ENCODE peak calls at places on chromosomes 3 and 15, in six cellular contexts. P is stimulated activated CD8-positive, alpha-beta memory T cell treated with anti-CD3 and anti-CD28 coated beads, Interleukin-7, amount 100 ng/mL, for 1 hour; U is stimulated activated effector memory CD8-positive, alpha-beta T cell treated with anti-CD3 and anti-CD28 coated beads, Interleukin-12 subunit alpha, Interleukin-12 subunit beta, amount 100 ng/mL, for 72 hours; G is smooth muscle cell of the brain vasculature; R is hepatic stellate cell; D is NCI-H748 treated with DMSO at 0.1 percent for 48 hours. J is an unnamed sample.

GRCh38 chr15:58221591-58222241 is 83.5 kb downstream of the AQP9 start:
- DNase-seq in P (no peak), G (no peak), D (no peak), U (no peak), R (peak; percentile 43), J (no peak)

GRCh38 chr3:102037791-102038190 is 188.5 kb downstream of the NFKBIZ start:
- DNase-seq in P (no peak), D (no peak), G (no peak), U (no peak), R (no peak), J (no peak)

GRCh38 chr3:37814547-37814946 is 47.1 kb upstream of the CTDSPL start:
- DNase-seq in P (no peak), R (no peak), U (no peak), G (no peak), D (no peak), J (no peak)

GRCh38 chr3:31567036-31567435 is 34.3 kb downstream of the STT3B start:
- DNase-seq in P (no peak), U (no peak), D (no peak), R (no peak), G (no peak), J (no peak)

GRCh38 chr3:50275160-50275995 is 3.5 kb upstream of the LSMEM2 start:
- DNase-seq in R (no peak), D (no peak), P (no peak), U (no peak), G (no peak), J (no peak)

GRCh38 chr3:180048840-180049239 is 12.1 kb upstream of the PEX5L start:
- DNase-seq in U (no peak), D (no peak), G (no peak), R (no peak), P (no peak), J (no peak)

GRCh38 chr3:23253214-23253613 is 50.1 kb downstream of the UBE2E2 start:
- DNase-seq in R (no peak), U (no peak), D (no peak), G (no peak), P (no peak), J (no peak)

GRCh38 chr15:83066034-83066760 is 855 bp downstream of the BTBD1 start:
- DNase-seq in R (no peak), U (no peak), P (no peak), D (no peak), G (no peak), J (no peak)

GRCh38 chr3:121654493-121655385 is 6.0 kb downstream of the HCLS1 start:
- DNase-seq in G (no peak), P (no peak), D (no peak), U (no peak), R (no peak), J (no peak)

GRCh38 chr15:36785396-36785795 is 206.0 kb downstream of the CDIN1 start:
- DNase-seq in D (no peak), G (no peak), R (no peak), U (no peak), P (no peak), J (no peak)

GRCh38 chr3:112741956-112742355 is 101.0 kb upstream of the CCDC80 start:
- DNase-seq in R (no peak), P (no peak), U (no peak), G (no peak), D (no peak), J (no peak)

GRCh38 chr3:102354818-102355515 is 79.8 kb upstream of the ZPLD1 start:
- DNase-seq in P (no peak), D (no peak), G (no peak), R (no peak), U (no peak), J (no peak)

GRCh38 chr15:55226127-55226526 is 29.4 kb upstream of the RSL24D1 start:
- DNase-seq in G (no peak), P (no peak), U (no peak), R (no peak), D (no peak), J (no peak)

GRCh38 chr3:99881121-99881524 is 63.5 kb downstream of the CMSS1 start:
- DNase-seq in U (no peak), R (no peak), D (no peak), P (no peak), G (no peak), J (no peak)

GRCh38 chr3:148309390-148310035 is 388.2 kb upstream of the AGTR1 start:
- DNase-seq in U (no peak), D (no peak), G (no peak), R (peak; percentile 9), P (no peak), J (no peak)

GRCh38 chr3:149816986-149817385 is 4.0 kb downstream of the RNF13 start:
- DNase-seq in R (no peak), P (no peak), U (no peak), G (no peak), D (no peak), J (no peak)

GRCh38 chr15:101773496-101774100 is 29.7 kb upstream of the OR4F6 start:
- DNase-seq in D (no peak), G (no peak), P (no peak), U (no peak), R (no peak), J (no peak)

GRCh38 chr15:51622269-51623180 is at the start of gene DMXL2:
- DNase-seq in P (peak; percentile 23), U (peak; percentile 63), G (peak; percentile 62), R (peak; percentile 91), D (peak; percentile 73), J (peak; percentile 95)

GRCh38 chr3:65259946-65260345 is 572.1 kb upstream of the ADAMTS9 start:
- DNase-seq in U (no peak), R (no peak), G (no peak), P (no peak), D (no peak), J (no peak)

GRCh38 chr3:194761384-194761783 is 75.7 kb downstream of the FAM43A start:
- DNase-seq in R (no peak), D (no peak), P (no peak), G (no peak), U (no peak), J (no peak)

GRCh38 chr3:141458937-141459510 is 27.8 kb upstream of the RASA2 start:
- DNase-seq in R (no peak), U (no peak), G (no peak), D (no peak), P (no peak), J (no peak)

GRCh38 chr15:39908186-39908585 is 11.9 kb downstream of the GPR176 start:
- DNase-seq in D (no peak), U (no peak), R (peak; percentile 82), G (no peak), P (no peak), J (no peak)

GRCh38 chr15:74901612-74902063 is 5.0 kb downstream of the FAM219B start:
- DNase-seq in U (peak; percentile 56), D (no peak), R (peak; percentile 80), P (peak; percentile 42), G (no peak), J (no peak)

GRCh38 chr3:139016430-139017048 is 4.2 kb downstream of the PRR23B start:
- DNase-seq in D (no peak), U (no peak), G (no peak), R (no peak), P (no peak), J (no peak)

GRCh38 chr3:99503350-99503749 is 135.0 kb upstream of the COL8A1 start:
- DNase-seq in R (no peak), P (no peak), G (no peak), U (no peak), D (no peak), J (no peak)

GRCh38 chr3:177835008-177835407 is 637.7 kb upstream of the TBL1XR1 start:
- DNase-seq in P (no peak), G (peak; percentile 96), D (no peak), R (peak; percentile 31), U (no peak), J (no peak)

GRCh38 chr15:90557147-90557546 is 27.4 kb downstream of the CRTC3 start:
- DNase-seq in P (no peak), D (no peak), R (no peak), U (no peak), G (no peak), J (no peak)